ENCODE peak calls at places on chromosomes 12 and 14, in eight cellular contexts. O is AG04450; I is activated CD8-positive, alpha-beta T cell treated with anti-CD3 and anti-CD28 coated beads for 36 hours; Y is PC-3; R is Panc1; Z is MM.1S; B is fibroblast of lung; M is kidney. N is an unnamed sample.

GRCh38 chr14:72126561-72126960 is 194.3 kb downstream of the RGS6 start:
- DNase-seq in Z (no peak), I (no peak), R (no peak), M (no peak), O (no peak), Y (no peak), B (no peak), N (no peak)

GRCh38 chr12:66182956-66183355 is 6.1 kb upstream of the IRAK3 start:
- DNase-seq in Z (no peak), B (no peak), M (no peak), O (no peak), Y (no peak), I (no peak), R (no peak), N (no peak)

GRCh38 chr14:54364555-54365415 is 32.0 kb upstream of the CDKN3 start:
- DNase-seq in R (no peak), Y (peak), Z (no peak), B (peak), O (no peak), M (no peak), I (no peak), N (no peak)

GRCh38 chr12:116592731-116593130 is 33.5 kb downstream of the MAP1LC3B2 start:
- DNase-seq in Z (no peak), R (no peak), O (no peak), B (peak), Y (no peak), I (no peak), M (no peak), N (no peak)

GRCh38 chr12:113471619-113472171 is at the start of gene LHX5:
- DNase-seq in O (no peak), Y (no peak), B (no peak), I (no peak), Z (no peak), M (peak), R (no peak), N (no peak)

GRCh38 chr12:122080149-122081107 is 1.9 kb downstream of the MLXIP start:
- DNase-seq in Y (peak), M (peak), I (peak), R (no peak), O (peak), Z (peak), B (peak), N (no peak)

GRCh38 chr14:32560213-32560857 is 231.2 kb downstream of the AKAP6 start:
- DNase-seq in M (no peak), I (peak), R (peak), Y (peak), O (peak), B (peak), Z (peak), N (peak)

GRCh38 chr12:53651718-53652117 is 24.2 kb downstream of the ATP5MC2 start:
- DNase-seq in O (no peak), Z (no peak), B (no peak), Y (no peak), R (no peak), M (no peak), I (no peak), N (no peak)

GRCh38 chr12:85603556-85603955 is 232.7 kb downstream of the RASSF9 start:
- DNase-seq in M (no peak), R (no peak), B (no peak), Y (no peak), I (no peak), O (no peak), Z (no peak), N (no peak)

GRCh38 chr14:51293149-51293925 is 53.3 kb downstream of the TMX1 start:
- DNase-seq in I (no peak), O (peak), B (peak), Y (no peak), Z (no peak), M (no peak), R (no peak), N (no peak)

GRCh38 chr12:51183349-51183748 is 10.4 kb upstream of the TFCP2 start:
- DNase-seq in O (no peak), M (no peak), B (no peak), R (no peak), Z (no peak), I (no peak), Y (no peak), N (no peak)

GRCh38 chr14:45811155-45811554 is 558.2 kb upstream of the MIS18BP1 start:
- DNase-seq in M (no peak), R (no peak), Y (no peak), O (no peak), Z (no peak), I (no peak), B (no peak), N (no peak)

GRCh38 chr12:57133916-57134315 is 5.6 kb downstream of the LRP1 start:
- DNase-seq in I (no peak), Z (no peak), M (no peak), B (no peak), R (no peak), O (no peak), Y (no peak), N (no peak)

GRCh38 chr14:91901449-91902250 is 34.3 kb upstream of the TC2N start:
- DNase-seq in Z (no peak), O (no peak), R (no peak), Y (no peak), I (no peak), B (peak), M (peak), N (no peak)

DNA sequence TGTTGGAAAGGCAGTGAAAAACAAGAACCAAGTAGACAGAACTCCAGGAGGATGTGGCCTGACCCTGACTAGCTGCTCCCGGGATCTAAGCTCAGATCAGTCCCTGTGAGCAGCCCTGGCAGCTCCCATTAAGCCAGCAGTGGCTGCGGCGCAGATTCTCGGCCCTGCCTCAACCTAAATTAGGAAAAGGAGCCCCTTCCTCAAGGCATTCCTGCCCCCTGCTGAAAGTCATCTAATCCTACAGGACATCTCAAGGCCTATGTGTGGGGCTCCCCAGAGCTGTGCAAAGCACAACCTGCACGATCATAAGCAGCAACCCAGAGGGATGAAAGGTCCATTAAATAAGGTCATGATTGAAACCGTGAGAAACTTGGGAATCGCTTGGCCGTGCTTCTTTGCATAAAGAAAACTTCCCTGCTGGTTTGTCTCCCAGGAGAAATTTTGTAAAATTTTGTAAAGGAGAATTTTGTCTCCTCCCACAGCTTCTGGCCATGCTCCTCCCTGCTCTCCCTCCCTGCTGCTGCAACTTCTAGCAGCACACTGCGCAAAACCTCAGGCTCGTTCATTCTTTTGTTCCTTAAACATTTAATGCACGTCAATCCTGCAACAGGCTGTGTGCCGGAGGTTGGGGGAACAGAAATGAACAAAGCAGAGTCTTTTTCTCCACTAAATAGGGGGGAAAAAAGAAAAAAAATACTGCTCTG is 96.6 kb upstream of the SLC35F4 start:
- DNase-seq in R (no peak), O (no peak), I (no peak), B (no peak), Z (no peak), M (no peak), Y (no peak), N (no peak)
- TF ChIP-seq CTCF in R (no peak), O (no peak), I (no peak), B (no peak), Z (no peak), M (no peak), Y (peak), N (no peak)

DNA sequence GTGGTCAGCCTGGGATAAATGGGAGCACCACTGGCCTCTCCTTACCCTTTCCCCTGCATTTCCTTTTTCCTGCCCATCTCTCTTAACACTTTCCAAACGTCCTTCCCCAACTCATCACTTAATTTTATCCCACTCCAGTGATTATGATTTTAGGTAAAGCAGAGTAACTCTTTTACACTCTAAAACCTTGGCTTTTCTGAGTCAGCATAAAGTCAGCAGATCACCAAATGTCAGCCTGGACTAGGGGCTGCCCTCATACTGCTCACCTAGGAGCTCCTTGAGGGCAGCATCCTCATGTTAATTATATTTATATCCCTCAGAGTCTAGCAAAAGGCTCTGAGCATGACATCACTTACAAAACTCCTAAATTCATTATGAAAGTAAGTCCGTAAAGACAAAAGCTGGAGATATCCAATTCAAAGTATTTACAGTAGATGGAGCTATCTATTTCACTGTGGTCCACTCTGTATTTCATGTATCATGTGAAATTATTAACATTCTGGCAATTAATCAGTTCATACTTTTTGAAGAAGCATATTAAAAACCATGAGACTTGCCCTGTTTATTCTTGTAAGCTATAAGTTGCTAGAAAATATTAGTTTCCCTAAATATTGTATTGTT is 17.0 kb upstream of the DICER1 start:
- DNase-seq in Z (no peak), B (peak), I (no peak), R (no peak), Y (peak), O (no peak), M (no peak), N (no peak)
- TF ChIP-seq CTCF in Z (no peak), B (peak), I (no peak), R (peak), Y (peak), O (no peak), M (no peak), N (peak)

GRCh38 chr12:47636908-47637780 is 68.7 kb downstream of the RPAP3 start:
- DNase-seq in B (no peak), R (no peak), Z (peak), M (no peak), I (peak), O (no peak), Y (peak), N (no peak)
- TF ChIP-seq CTCF in B (peak), R (peak), Z (peak), M (peak), I (peak), O (peak), Y (peak), N (peak)

GRCh38 chr12:120496353-120497340 is 734 bp downstream of the DYNLL1 start:
- DNase-seq in B (peak), R (no peak), M (peak), O (no peak), Y (peak), Z (peak), I (peak), N (peak)
- TF ChIP-seq CTCF in B (no peak), R (no peak), M (no peak), O (no peak), Y (peak), Z (no peak), I (no peak), N (peak)

GRCh38 chr12:23126794-23127193 is 501.8 kb downstream of the ETNK1 start:
- DNase-seq in I (no peak), B (no peak), M (no peak), Y (no peak), O (no peak), R (no peak), Z (no peak), N (no peak)
- TF ChIP-seq CTCF in I (no peak), B (no peak), M (no peak), Y (no peak), O (no peak), R (no peak), Z (no peak), N (no peak)

GRCh38 chr14:42911642-42912041 is 1305.0 kb downstream of the LRFN5 start:
- DNase-seq in Y (peak), M (no peak), O (no peak), I (no peak), R (no peak), B (peak), Z (no peak), N (no peak)
- TF ChIP-seq CTCF in Y (peak), M (no peak), O (peak), I (no peak), R (peak), B (peak), Z (no peak), N (no peak)

GRCh38 chr12:26295001-26295400 is 99.6 kb downstream of the SSPN start:
- DNase-seq in R (no peak), M (no peak), B (no peak), O (no peak), Y (peak), I (no peak), Z (no peak), N (no peak)

GRCh38 chr12:26297386-26298070 is 102.2 kb downstream of the SSPN start:
- DNase-seq in R (no peak), B (no peak), Y (no peak), M (no peak), I (peak), O (no peak), Z (no peak), N (no peak)

GRCh38 chr12:26303418-26303817 is 108.0 kb downstream of the SSPN start:
- DNase-seq in M (no peak), O (no peak), Z (no peak), R (no peak), I (no peak), B (no peak), Y (no peak), N (no peak)

GRCh38 chr12:26304273-26304672 is 108.9 kb downstream of the SSPN start:
- DNase-seq in B (no peak), Y (no peak), O (no peak), I (no peak), M (no peak), Z (no peak), R (no peak), N (no peak)

DNA sequence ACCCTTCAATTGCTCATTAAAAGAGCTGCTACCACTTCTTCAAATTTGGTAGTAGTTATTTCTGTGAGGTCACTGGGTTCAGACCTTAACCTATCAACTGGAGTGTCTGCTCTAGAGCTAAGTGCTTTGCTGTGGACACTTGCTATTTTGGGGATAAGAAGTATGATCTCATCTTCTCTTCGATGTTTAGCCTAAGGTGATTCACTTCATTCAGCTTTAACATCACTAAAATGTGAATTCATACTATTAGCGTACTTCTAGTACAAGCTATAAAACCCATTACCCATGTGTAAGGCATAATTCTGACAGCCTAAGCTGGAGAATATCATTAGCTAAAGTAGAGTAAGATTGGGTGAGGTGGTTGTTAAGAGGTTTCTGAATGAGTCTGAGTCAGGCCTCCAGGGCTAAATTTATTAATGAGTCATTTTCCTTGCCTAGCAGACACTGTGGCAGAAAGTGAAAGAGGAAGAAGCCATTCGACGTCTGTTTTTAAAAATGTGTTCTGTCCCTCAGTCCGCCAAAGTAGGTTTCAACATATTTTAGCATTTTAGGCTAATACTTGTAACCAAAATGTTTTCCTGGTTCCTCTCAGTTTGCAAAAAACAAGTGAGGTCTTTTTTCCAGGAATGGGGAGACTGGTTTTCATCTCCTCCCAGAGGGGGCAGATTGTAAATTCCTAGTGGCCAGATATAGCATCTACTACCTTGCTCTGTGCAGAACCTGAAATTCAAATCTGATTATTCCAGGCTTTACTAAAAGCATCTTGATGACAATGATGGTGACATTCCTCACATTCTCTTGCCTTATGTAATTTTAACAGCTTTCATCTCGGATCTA is 103.6 kb downstream of the SSPN start:
- DNase-seq in O (no peak), Z (peak), M (no peak), B (peak), R (peak), I (peak), Y (peak), N (peak)
- TF ChIP-seq CTCF in O (peak), Z (peak), M (no peak), B (peak), R (peak), I (no peak), Y (peak), N (no peak)

DNA sequence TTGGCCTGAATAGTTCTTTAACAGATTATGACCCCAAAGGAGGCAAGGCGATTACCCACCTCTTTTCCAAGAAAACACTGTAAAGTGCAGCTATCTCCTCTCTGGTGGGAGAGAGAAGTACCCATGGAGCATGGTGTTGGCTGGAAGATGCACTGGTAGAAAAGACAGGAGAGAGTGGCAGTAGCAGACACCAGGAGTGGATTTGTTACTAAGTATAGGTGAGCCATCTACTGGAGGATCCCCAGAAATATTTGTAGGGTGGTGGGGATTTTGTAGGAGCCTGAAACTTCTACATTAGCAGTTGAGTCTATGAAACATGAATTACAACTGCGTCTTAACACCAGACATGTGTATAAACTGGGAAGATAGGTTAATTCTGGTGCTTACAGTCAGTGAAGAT is 148.0 kb downstream of the SLC38A4 start:
- DNase-seq in R (no peak), M (no peak), Z (no peak), Y (peak), B (peak), I (no peak), O (no peak), N (no peak)
- TF ChIP-seq CTCF in R (peak), M (no peak), Z (no peak), Y (peak), B (peak), I (peak), O (peak), N (no peak)

DNA sequence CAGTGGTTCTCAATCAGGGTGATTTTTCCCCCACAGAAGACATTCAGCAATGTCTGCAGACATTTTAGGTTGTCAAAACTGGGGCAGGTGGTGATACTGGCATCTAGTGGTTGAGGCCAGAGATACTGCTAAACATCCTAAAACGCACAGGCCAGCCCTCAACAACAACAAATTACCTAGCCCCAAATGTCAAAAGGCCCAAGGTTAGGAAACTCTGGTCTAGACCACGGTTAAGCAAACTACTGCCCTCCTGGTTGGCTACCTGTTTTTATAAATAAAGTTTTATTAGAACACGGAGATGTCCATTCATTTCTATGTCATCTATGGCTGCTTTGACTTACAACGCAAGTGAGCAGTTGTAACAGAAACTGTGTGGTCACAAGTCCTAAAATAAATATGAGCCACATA is 186.7 kb downstream of the EFCAB11 start:
- DNase-seq in B (peak), Z (peak), Y (peak), O (no peak), R (peak), M (no peak), I (peak), N (peak)
- TF ChIP-seq CTCF in B (peak), Z (peak), Y (peak), O (peak), R (peak), M (peak), I (peak), N (peak)

N was measured in GM13977.